ENCODE peak calls at places on chromosomes 4 and X, in four cellular contexts. L is HepG2, O is GM12878, C is H1. D is an unnamed sample.

GRCh38 chrX:21509912-21510311 is 135.7 kb downstream of the CNKSR2 start:
- DNase-seq in L (no peak), O (no peak), C (no peak), D (no peak)

GRCh38 chr4:173735055-173735454 is 205.0 kb upstream of the HAND2 start:
- DNase-seq in L (no peak), O (no peak), C (no peak), D (no peak)

GRCh38 chr4:5471691-5472090 is 236.7 kb downstream of the EVC2 start:
- DNase-seq in L (no peak), O (no peak), C (no peak), D (no peak)

GRCh38 chrX:133670394-133670793 is 255.1 kb upstream of the GPC4 start:
- DNase-seq in L (no peak), O (peak; percentile 1), C (no peak), D (no peak)

GRCh38 chr4:8548731-8549351 is 31.4 kb upstream of the GPR78 start:
- DNase-seq in L (no peak), O (no peak), C (no peak), D (no peak)

GRCh38 chrX:136346506-136346905 is 45.7 kb downstream of the ADGRG4 start:
- DNase-seq in L (no peak), O (no peak), C (no peak), D (no peak)

GRCh38 chrX:50827996-50828395 is 14.0 kb upstream of the SHROOM4 start:
- DNase-seq in L (no peak), O (no peak), C (no peak), D (no peak)

GRCh38 chr4:141458501-141458900 is 177.9 kb upstream of the IL15 start:
- DNase-seq in L (no peak), O (no peak), C (no peak), D (no peak)

GRCh38 chrX:40199704-40200103 is 101.9 kb upstream of the BCOR start:
- DNase-seq in L (no peak), O (no peak), C (no peak), D (no peak)

GRCh38 chrX:120302434-120302833 is 8.8 kb downstream of the TMEM255A start:
- DNase-seq in L (no peak), O (peak; percentile 61), C (no peak), D (peak; percentile 2)

GRCh38 chrX:50180073-50180940 is 20.5 kb downstream of the AKAP4 start:
- DNase-seq in L (peak; percentile 66), O (no peak), C (no peak), D (no peak)

GRCh38 chr4:76589872-76590846 is 155.1 kb downstream of the SHROOM3 start:
- DNase-seq in L (peak; percentile 52), O (no peak), C (peak; percentile 63), D (peak; percentile 80)

GRCh38 chr4:22480928-22481327 is 34.9 kb downstream of the ADGRA3 start:
- DNase-seq in L (no peak), O (no peak), C (no peak), D (no peak)

GRCh38 chr4:8740666-8741395 is 130.8 kb downstream of the HMX1 start:
- DNase-seq in L (no peak), O (no peak), C (no peak), D (no peak)

GRCh38 chrX:87661761-87662160 is 144.2 kb downstream of the KLHL4 start:
- DNase-seq in L (no peak), O (no peak), C (no peak), D (no peak)

GRCh38 chr4:76950052-76950845 is 697 bp downstream of the SEPTIN11 start:
- DNase-seq in L (peak; percentile 25), O (no peak), C (peak; percentile 68), D (no peak)

GRCh38 chrX:97846228-97846627 is 962.5 kb downstream of the RPA4 start:
- DNase-seq in L (no peak), O (no peak), C (no peak), D (no peak)

GRCh38 chrX:989959-990510 is 222.4 kb downstream of the CRLF2 start:
- DNase-seq in L (no peak), O (peak; percentile 97), C (no peak), D (no peak)

GRCh38 chr4:88858752-88859151 is 161.1 kb upstream of the NAP1L5 start:
- DNase-seq in L (no peak), O (peak; percentile 61), C (no peak), D (no peak)

GRCh38 chr4:19399001-19399400 is 852.7 kb upstream of the SLIT2 start:
- DNase-seq in L (no peak), O (no peak), C (no peak), D (no peak)

GRCh38 chr4:14874990-14875389 is 127.3 kb upstream of the CPEB2 start:
- DNase-seq in L (no peak), O (peak; percentile 57), C (no peak), D (no peak)
- TF ChIP-seq SUZ12 in L (no peak), O (no peak), C (no peak), D (no peak)

GRCh38 chrX:57906790-57907189 is 3.5 kb downstream of the ZXDA start:
- DNase-seq in L (no peak), O (no peak), C (no peak), D (no peak)
- H3K9me3 ChIP-seq in L (no peaks in the 10 kb centered on the region), O (no peaks in the 10 kb centered on the region), C (peaks cover 4% of the 10 kb centered on the region), D (no peaks in the 10 kb centered on the region)

GRCh38 chr4:3461515-3462291 is 1.4 kb upstream of the DOK7 start:
- DNase-seq in L (no peak), O (no peak), C (no peak), D (no peak)
- H3K27me3 ChIP-seq in L (peaks cover 67% of the 10 kb centered on the region), O (no peaks in the 10 kb centered on the region), C (peaks cover 66% of the 10 kb centered on the region), D (peaks cover 91% of the 10 kb centered on the region)

GRCh38 chr4:140018931-140019618 is 134.9 kb downstream of the MAML3 start:
- DNase-seq in L (peak; percentile 6), O (no peak), C (no peak), D (no peak)
- TF ChIP-seq SUZ12 in L (no peak), O (no peak), C (no peak), D (no peak)

DNA sequence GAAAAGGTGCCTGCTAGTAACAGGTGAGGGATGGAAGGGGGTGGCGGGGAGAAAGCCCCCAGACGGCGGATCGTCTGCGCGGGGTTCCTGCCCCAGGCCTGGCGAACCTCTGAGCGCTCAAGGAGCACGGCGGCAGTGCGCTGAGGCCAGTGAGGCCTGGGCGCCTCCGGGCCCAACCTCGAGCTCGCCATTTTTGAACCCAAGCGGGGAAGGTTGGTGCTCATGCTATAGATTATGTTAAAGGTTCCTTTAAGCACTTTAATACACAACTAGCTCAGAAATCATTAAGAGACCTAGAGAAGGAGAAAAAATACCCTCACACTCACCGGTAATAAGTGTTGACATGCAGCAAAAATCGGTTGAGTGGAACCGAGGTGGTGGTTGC is 7.9 kb downstream of the PITX2 start:
- DNase-seq in L (no peak), O (no peak), C (no peak), D (no peak)
- H3K9me3 ChIP-seq in L (no peaks in the 10 kb centered on the region), O (peaks cover 2% of the 10 kb centered on the region), C (no peaks in the 10 kb centered on the region), D (no peaks in the 10 kb centered on the region)

DNA sequence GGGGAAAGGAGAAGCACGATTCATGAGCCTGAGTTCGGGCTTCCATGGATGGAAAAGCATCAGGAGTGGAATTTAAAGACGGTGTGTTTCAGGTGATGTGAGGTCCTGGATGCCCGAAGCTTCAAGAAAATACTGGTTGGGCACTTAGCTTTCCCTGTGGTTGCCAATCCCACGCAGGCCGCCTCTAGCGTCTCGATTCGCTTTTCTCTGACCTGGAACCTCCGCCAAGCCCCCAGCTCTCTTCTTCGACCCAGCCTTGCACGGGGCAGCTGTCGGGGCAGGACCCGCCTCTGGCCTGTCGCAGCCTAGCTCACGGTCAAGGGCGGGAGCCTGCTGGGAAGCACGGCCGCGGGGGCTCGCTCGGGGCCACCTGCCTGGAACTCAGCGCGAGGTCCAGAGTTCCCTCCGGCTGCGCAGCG is 308 bp upstream of the TLR2 start:
- DNase-seq in L (no peak), O (no peak), C (no peak), D (no peak)
- H3K27me3 ChIP-seq in L (no peaks in the 10 kb centered on the region), O (peaks cover 26% of the 10 kb centered on the region), C (peaks cover 46% of the 10 kb centered on the region), D (peaks cover 47% of the 10 kb centered on the region)

DNA sequence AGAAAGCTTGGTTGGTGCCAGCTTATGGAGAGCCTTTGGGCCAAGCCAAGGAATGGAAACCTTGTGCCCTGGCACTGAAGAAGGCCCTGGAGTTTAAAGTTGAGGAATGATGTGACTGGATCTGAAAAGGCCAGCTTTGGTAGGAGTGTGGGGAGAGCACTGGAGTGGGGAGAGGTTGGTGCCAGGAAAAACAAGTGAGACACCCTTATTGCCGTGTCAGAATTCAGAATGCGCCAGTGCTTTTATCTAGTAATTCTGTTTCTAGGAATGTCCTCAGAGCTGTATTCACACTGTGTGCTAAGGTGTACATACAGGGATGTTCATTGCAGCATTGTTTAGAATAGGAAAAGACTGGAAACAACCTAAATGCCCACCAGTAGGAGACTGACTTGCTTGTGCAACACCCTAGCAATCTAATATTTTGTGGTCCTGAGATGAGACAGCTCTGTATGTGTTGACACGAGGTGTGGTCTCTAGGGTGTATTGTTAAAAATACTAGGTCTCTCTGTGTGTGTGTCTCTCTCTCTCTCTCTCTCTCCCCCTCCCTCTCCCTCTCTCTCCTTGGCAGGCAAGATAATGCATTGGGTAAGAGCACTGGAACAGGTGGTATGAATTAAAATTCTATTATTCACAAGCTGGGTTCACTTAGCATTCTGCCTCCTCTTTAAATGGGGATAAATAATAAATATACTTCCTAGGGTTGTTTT is 107.8 kb downstream of the GATB start:
- DNase-seq in L (no peak), O (no peak), C (no peak), D (no peak)
- TF ChIP-seq SUZ12 in L (no peak), O (no peak), C (no peak), D (no peak)

D was measured in NT2/D1.